ENCODE peak calls at places on chromosomes 4 and X, in four cellular contexts. One of them, this sample, is unnamed.

GRCh38 chr4:39825741-39826231 is 127.8 kb downstream of the UBE2K start:
- DNase-seq in HepG2: no peak
- DNase-seq in GM12878: no peak
- DNase-seq in K562: no peak
- DNase-seq in this sample: no peak

GRCh38 chr4:48112017-48112667 is 21.9 kb downstream of the TXK start:
- DNase-seq in GM12878: no peak
- DNase-seq in K562: no peak
- DNase-seq in HepG2: no peak
- DNase-seq in this sample: peak; percentile 36

GRCh38 chrX:20333672-20334071 is 67.0 kb upstream of the RPS6KA3 start:
- DNase-seq in K562: no peak
- DNase-seq in HepG2: no peak
- DNase-seq in GM12878: no peak
- DNase-seq in this sample: no peak

GRCh38 chr4:142563682-142564291 is 282.3 kb downstream of the INPP4B start:
- DNase-seq in GM12878: peak; percentile 19
- DNase-seq in HepG2: no peak
- DNase-seq in K562: no peak
- DNase-seq in this sample: no peak

GRCh38 chr4:37438880-37439279 is 194.3 kb downstream of the NWD2 start:
- DNase-seq in GM12878: no peak
- DNase-seq in K562: no peak
- DNase-seq in HepG2: no peak
- DNase-seq in this sample: no peak

GRCh38 chr4:40672528-40673522 is 43.2 kb upstream of the RBM47 start:
- DNase-seq in GM12878: peak; percentile 98
- DNase-seq in K562: peak; percentile 36
- DNase-seq in HepG2: peak; percentile 57
- DNase-seq in this sample: peak; percentile 69

GRCh38 chr4:110621328-110621812 is 1.5 kb downstream of the PITX2 start:
- DNase-seq in GM12878: no peak
- DNase-seq in HepG2: no peak
- DNase-seq in K562: no peak
- DNase-seq in this sample: peak; percentile 21

GRCh38 chr4:79403356-79403755 is 4.7 kb downstream of the GK2 start:
- DNase-seq in K562: no peak
- DNase-seq in GM12878: no peak
- DNase-seq in HepG2: no peak
- DNase-seq in this sample: no peak

GRCh38 chr4:155603360-155603891 is 63.2 kb upstream of the GUCY1A1 start:
- DNase-seq in HepG2: no peak
- DNase-seq in K562: no peak
- DNase-seq in GM12878: no peak
- DNase-seq in this sample: no peak

GRCh38 chrX:118207831-118208453 is 91.3 kb upstream of the KLHL13 start:
- DNase-seq in K562: no peak
- DNase-seq in HepG2: no peak
- DNase-seq in GM12878: no peak
- DNase-seq in this sample: no peak

GRCh38 chr4:75004755-75005668 is 72.1 kb downstream of the PARM1 start:
- DNase-seq in K562: no peak
- DNase-seq in HepG2: no peak
- DNase-seq in GM12878: peak; percentile 71
- DNase-seq in this sample: no peak

GRCh38 chr4:173367285-173367684 is 3.5 kb upstream of the SAP30 start:
- DNase-seq in HepG2: no peak
- DNase-seq in GM12878: no peak
- DNase-seq in K562: no peak
- DNase-seq in this sample: no peak

GRCh38 chr4:6908397-6909112 is 1.1 kb upstream of the TBC1D14 start:
- DNase-seq in HepG2: no peak
- DNase-seq in K562: peak; percentile 34
- DNase-seq in GM12878: no peak
- DNase-seq in this sample: no peak

GRCh38 chrX:154399527-154400368 is 1.6 kb downstream of the RPL10 start:
- DNase-seq in GM12878: no peak
- DNase-seq in K562: no peak
- DNase-seq in HepG2: no peak
- DNase-seq in this sample: no peak

GRCh38 chrX:47366051-47366722 is 4.2 kb upstream of the ZNF157 start:
- DNase-seq in K562: peak; percentile 52
- DNase-seq in HepG2: no peak
- DNase-seq in GM12878: peak; percentile 37
- DNase-seq in this sample: peak; percentile 82

GRCh38 chrX:48465336-48465933 is 4.6 kb downstream of the SLC38A5 start:
- DNase-seq in HepG2: no peak
- DNase-seq in K562: no peak
- DNase-seq in GM12878: no peak
- DNase-seq in this sample: no peak

GRCh38 chrX:36480441-36480990 is 527.6 kb upstream of the FAM47C start:
- DNase-seq in K562: no peak
- DNase-seq in GM12878: no peak
- DNase-seq in HepG2: no peak
- DNase-seq in this sample: no peak

GRCh38 chrX:97547873-97548578 is 664.3 kb downstream of the RPA4 start:
- DNase-seq in HepG2: peak; percentile 20
- DNase-seq in K562: no peak
- DNase-seq in GM12878: no peak
- DNase-seq in this sample: no peak

GRCh38 chrX:93875621-93876282 is 201.7 kb downstream of the FAM133A start:
- DNase-seq in HepG2: no peak
- DNase-seq in GM12878: no peak
- DNase-seq in K562: no peak
- DNase-seq in this sample: no peak

GRCh38 chr4:139177888-139178609 is 1.0 kb upstream of the ELF2 start:
- DNase-seq in GM12878: peak; percentile 48
- DNase-seq in HepG2: peak; percentile 86
- DNase-seq in K562: peak; percentile 96
- DNase-seq in this sample: peak; percentile 98

GRCh38 chrX:106891762-106892161 is 11.4 kb downstream of the RIPPLY1 start:
- DNase-seq in GM12878: no peak
- DNase-seq in K562: no peak
- DNase-seq in HepG2: no peak
- DNase-seq in this sample: no peak

GRCh38 chrX:123081766-123082165 is 102.3 kb upstream of the GRIA3 start:
- DNase-seq in HepG2: no peak
- DNase-seq in GM12878: no peak
- DNase-seq in K562: no peak
- DNase-seq in this sample: no peak

GRCh38 chr4:1002631-1003251 is 8.7 kb upstream of the FGFRL1 start:
- DNase-seq in K562: no peak
- DNase-seq in GM12878: no peak
- DNase-seq in HepG2: no peak
- DNase-seq in this sample: peak; percentile 55

GRCh38 chr4:160212078-160212477 is 1109.2 kb downstream of the RAPGEF2 start:
- DNase-seq in GM12878: no peak
- DNase-seq in K562: no peak
- DNase-seq in HepG2: no peak
- DNase-seq in this sample: no peak

GRCh38 chr4:139866270-139866962 is 200.8 kb downstream of the MGST2 start:
- DNase-seq in HepG2: no peak
- DNase-seq in K562: no peak
- DNase-seq in GM12878: no peak
- DNase-seq in this sample: no peak

GRCh38 chr4:168859888-168860694 is 150.0 kb downstream of the CBR4 start:
- DNase-seq in GM12878: peak; percentile 33
- DNase-seq in K562: no peak
- DNase-seq in HepG2: no peak
- DNase-seq in this sample: no peak

GRCh38 chr4:72112514-72113156 is 80.8 kb downstream of the NPFFR2 start:
- DNase-seq in HepG2: peak; percentile 32
- DNase-seq in K562: peak; percentile 55
- DNase-seq in GM12878: peak; percentile 88
- DNase-seq in this sample: no peak

GRCh38 chr4:81152839-81153713 is 61.9 kb downstream of the PRKG2 start:
- DNase-seq in GM12878: no peak
- DNase-seq in HepG2: no peak
- DNase-seq in K562: no peak
- DNase-seq in this sample: no peak

GRCh38 chrX:152904151-152905080 is 6.5 kb downstream of the ZNF185 start:
- DNase-seq in K562: peak; percentile 62
- DNase-seq in GM12878: no peak
- DNase-seq in HepG2: no peak
- DNase-seq in this sample: peak; percentile 70

GRCh38 chr4:52507774-52508173 is 151.3 kb downstream of the USP46 start:
- DNase-seq in GM12878: no peak
- DNase-seq in K562: no peak
- DNase-seq in HepG2: no peak
- DNase-seq in this sample: no peak

GRCh38 chr4:70613893-70614572 is 14.5 kb upstream of the ENAM start:
- DNase-seq in GM12878: no peak
- DNase-seq in HepG2: no peak
- DNase-seq in K562: no peak
- DNase-seq in this sample: no peak

GRCh38 chrX:6021316-6022091 is 207.2 kb downstream of the NLGN4X start:
- DNase-seq in K562: peak; percentile 4
- DNase-seq in GM12878: no peak
- DNase-seq in HepG2: peak; percentile 2
- DNase-seq in this sample: peak; percentile 69

GRCh38 chr4:2103127-2103842 is 44.2 kb downstream of the NAT8L start:
- DNase-seq in K562: no peak
- DNase-seq in HepG2: no peak
- DNase-seq in GM12878: no peak
- DNase-seq in this sample: no peak

GRCh38 chr4:2102045-2102883 is 43.1 kb downstream of the NAT8L start:
- DNase-seq in HepG2: no peak
- DNase-seq in K562: no peak
- DNase-seq in GM12878: no peak
- DNase-seq in this sample: no peak

GRCh38 chr4:2103843-2104547 is 44.9 kb downstream of the NAT8L start:
- DNase-seq in K562: no peak
- DNase-seq in HepG2: no peak
- DNase-seq in GM12878: peak; percentile 7
- DNase-seq in this sample: no peak

GRCh38 chr4:2104556-2105345 is 45.6 kb downstream of the NAT8L start:
- DNase-seq in HepG2: no peak
- DNase-seq in GM12878: no peak
- DNase-seq in K562: no peak
- DNase-seq in this sample: no peak

GRCh38 chr4:2105559-2105958 is 46.4 kb downstream of the NAT8L start:
- DNase-seq in HepG2: no peak
- DNase-seq in GM12878: no peak
- DNase-seq in K562: no peak
- DNase-seq in this sample: no peak
- TF ChIP-seq JUNB in HepG2: no peak
- TF ChIP-seq JUNB in GM12878: no peak
- TF ChIP-seq JUNB in K562: no peak
- TF ChIP-seq JUNB in this sample: no peak

DNA sequence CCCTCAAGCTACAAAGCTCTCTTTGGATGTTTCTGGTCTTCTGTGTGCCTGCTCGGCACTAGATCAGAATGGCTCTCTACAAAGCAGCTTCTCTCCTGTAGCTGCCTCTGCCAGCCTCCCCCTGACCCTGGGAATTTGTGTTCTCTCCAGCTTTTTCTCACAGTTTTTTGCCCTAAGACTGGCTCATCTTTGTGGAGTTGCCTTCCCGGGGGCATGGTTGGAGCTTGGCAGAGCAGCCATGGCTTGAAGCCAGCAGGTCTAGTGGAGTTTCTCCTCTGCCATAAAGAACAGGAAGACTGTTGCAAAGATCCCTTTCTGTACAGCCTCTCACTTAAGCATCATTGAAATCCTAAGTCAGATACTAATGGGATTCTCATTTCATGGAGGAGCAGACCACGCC is 163.3 kb upstream of the MAMLD1 start:
- DNase-seq in K562: no peak
- DNase-seq in HepG2: no peak
- DNase-seq in GM12878: no peak
- DNase-seq in this sample: no peak
- H3K4me3 ChIP-seq in K562: no peak overlapping the region
- H3K4me3 ChIP-seq in HepG2: no peak overlapping the region
- H3K4me3 ChIP-seq in GM12878: no peak overlapping the region
- H3K4me3 ChIP-seq in this sample: no peak overlapping the region

GRCh38 chr4:146647615-146648383 is 9.1 kb downstream of the POU4F2 start:
- DNase-seq in K562: no peak
- DNase-seq in HepG2: no peak
- DNase-seq in GM12878: no peak
- DNase-seq in this sample: peak; percentile 61
- TF ChIP-seq EZH2 in K562: no peak
- TF ChIP-seq EZH2 in HepG2: no peak
- TF ChIP-seq EZH2 in GM12878: no peak
- TF ChIP-seq EZH2 in this sample: peak; percentile 61

GRCh38 chr4:124537971-124538370 is 174.6 kb downstream of the ANKRD50 start:
- DNase-seq in GM12878: no peak
- DNase-seq in K562: no peak
- DNase-seq in HepG2: peak; percentile 11
- DNase-seq in this sample: no peak

GRCh38 chr4:124530464-124531077 is 182.0 kb downstream of the ANKRD50 start:
- DNase-seq in HepG2: peak; percentile 99
- DNase-seq in GM12878: no peak
- DNase-seq in K562: no peak
- DNase-seq in this sample: no peak

GRCh38 chr4:124529131-124529530 is 183.4 kb downstream of the ANKRD50 start:
- DNase-seq in K562: no peak
- DNase-seq in HepG2: no peak
- DNase-seq in GM12878: no peak
- DNase-seq in this sample: no peak

GRCh38 chr4:124534133-124534532 is 178.4 kb downstream of the ANKRD50 start:
- DNase-seq in HepG2: no peak
- DNase-seq in K562: no peak
- DNase-seq in GM12878: no peak
- DNase-seq in this sample: no peak

DNA sequence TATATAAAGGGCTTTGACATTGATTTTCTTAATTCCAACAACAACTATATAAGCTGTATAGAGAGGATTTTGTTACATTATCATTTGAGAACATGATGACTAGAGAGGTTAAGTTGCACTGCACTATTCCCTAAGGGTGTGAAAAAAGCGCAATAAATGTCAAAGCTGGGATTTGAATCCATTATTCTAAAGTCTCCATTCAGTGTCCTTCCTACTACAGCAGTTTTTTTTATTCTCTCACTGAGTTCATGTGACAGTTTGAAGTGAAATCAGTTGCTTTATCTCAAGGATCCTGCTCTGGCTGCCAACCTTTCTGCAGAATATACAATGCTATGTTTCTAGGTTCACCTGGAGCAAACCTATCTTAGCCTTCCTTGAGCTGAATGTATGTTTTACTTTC is 177.5 kb downstream of the ANKRD50 start:
- DNase-seq in HepG2: no peak
- DNase-seq in GM12878: no peak
- DNase-seq in K562: no peak
- DNase-seq in this sample: no peak
- TF ChIP-seq JUNB in HepG2: no peak
- TF ChIP-seq JUNB in GM12878: no peak
- TF ChIP-seq JUNB in K562: no peak
- TF ChIP-seq JUNB in this sample: no peak

GRCh38 chr4:112247021-112247420 is 15.4 kb downstream of the AP1AR start:
- DNase-seq in HepG2: no peak
- DNase-seq in GM12878: no peak
- DNase-seq in K562: no peak
- DNase-seq in this sample: no peak
- H3K4me3 ChIP-seq in HepG2: no peak overlapping the region
- H3K4me3 ChIP-seq in GM12878: no peak overlapping the region
- H3K4me3 ChIP-seq in K562: no peak overlapping the region
- H3K4me3 ChIP-seq in this sample: no peak overlapping the region

This sample was measured in GM23338.